ENCODE peak calls at places on chromosome 4, in seven cellular contexts. N is neuronal stem cell, C is IMR-90, P is mesenchymal stem cell, J is H9, W is mesendoderm, B is H1. K is an unnamed sample.

GRCh38 chr4:189823611-189824010 is 117.1 kb upstream of the FRG1 start:
- DNase-seq in N (no peak), C (no peak), J (no peak), P (no peak), W (no peak), B (no peak), K (no peak)

GRCh38 chr4:7070729-7071511 is 3.1 kb upstream of the GRPEL1 start:
- DNase-seq in P (peak; percentile 69), N (peak; percentile 70), W (peak; percentile 88), C (peak; percentile 54), J (peak; percentile 93), B (peak; percentile 79), K (peak; percentile 97)

GRCh38 chr4:52560844-52561280 is 98.2 kb downstream of the USP46 start:
- DNase-seq in P (peak; percentile 46), C (peak; percentile 83), N (no peak), W (no peak), B (no peak), J (no peak), K (no peak)

GRCh38 chr4:153541426-153542096 is 75.4 kb downstream of the TMEM131L start:
- DNase-seq in W (no peak), C (peak; percentile 95), B (no peak), N (no peak), P (peak; percentile 46), J (no peak), K (no peak)

GRCh38 chr4:148259841-148260240 is 182.4 kb downstream of the NR3C2 start:
- DNase-seq in J (no peak), C (no peak), B (no peak), P (no peak), N (no peak), W (no peak), K (peak; percentile 77)

GRCh38 chr4:97593248-97593647 is 550.0 kb downstream of the STPG2 start:
- DNase-seq in N (no peak), B (no peak), P (no peak), C (no peak), J (no peak), W (no peak), K (no peak)

GRCh38 chr4:139028191-139028661 is 12.6 kb downstream of the NOCT start:
- DNase-seq in P (no peak), B (no peak), W (no peak), J (peak; percentile 62), C (no peak), N (no peak), K (peak; percentile 97)

GRCh38 chr4:73810191-73810590 is 26.3 kb upstream of the CXCL6 start:
- DNase-seq in N (no peak), B (no peak), W (no peak), C (no peak), P (no peak), J (no peak), K (no peak)

GRCh38 chr4:183287309-183287659 is 32.8 kb downstream of the CLDN22 start:
- DNase-seq in C (no peak), B (no peak), W (no peak), J (no peak), P (no peak), N (no peak), K (no peak)

GRCh38 chr4:42865572-42866189 is 26.8 kb upstream of the GRXCR1 start:
- DNase-seq in N (peak; percentile 66), B (peak; percentile 5), J (peak; percentile 56), C (peak; percentile 36), W (peak; percentile 75), P (peak; percentile 47), K (peak; percentile 84)

GRCh38 chr4:158816953-158817352 is 48.1 kb downstream of the FNIP2 start:
- DNase-seq in W (no peak), P (no peak), J (no peak), B (no peak), N (no peak), C (no peak), K (no peak)

GRCh38 chr4:76605099-76605563 is 170.1 kb downstream of the SHROOM3 start:
- DNase-seq in N (no peak), B (no peak), W (no peak), P (no peak), C (peak; percentile 40), J (no peak), K (no peak)

GRCh38 chr4:41748788-41749445 is 392 bp upstream of the PHOX2B start:
- DNase-seq in P (no peak), N (peak; percentile 67), J (no peak), C (no peak), B (no peak), W (no peak), K (no peak)

GRCh38 chr4:6892190-6892908 is 17.3 kb upstream of the TBC1D14 start:
- DNase-seq in P (peak; percentile 93), N (no peak), B (no peak), W (peak; percentile 39), C (peak; percentile 79), J (peak; percentile 74), K (no peak)

GRCh38 chr4:77990456-77990855 is 66.7 kb upstream of the FRAS1 start:
- DNase-seq in P (no peak), J (no peak), N (no peak), B (no peak), C (no peak), W (no peak), K (no peak)
- H3K4me2 ChIP-seq in P (no peak overlapping the region), J (no peak overlapping the region), N (no peak overlapping the region), B (no peak overlapping the region), C (no peak overlapping the region), W (no peak overlapping the region), K (no peak overlapping the region)

GRCh38 chr4:141020801-141021261 is 112.4 kb downstream of the RNF150 start:
- DNase-seq in B (no peak), C (peak; percentile 68), N (no peak), J (no peak), W (no peak), P (peak; percentile 46), K (no peak)

GRCh38 chr4:141023051-141023450 is 110.2 kb downstream of the RNF150 start:
- DNase-seq in J (no peak), P (no peak), B (no peak), C (no peak), W (no peak), N (no peak), K (no peak)

GRCh38 chr4:141022221-141022760 is 111.0 kb downstream of the RNF150 start:
- DNase-seq in J (no peak), W (no peak), C (no peak), N (no peak), B (no peak), P (no peak), K (no peak)

GRCh38 chr4:141021397-141022194 is 111.7 kb downstream of the RNF150 start:
- DNase-seq in J (no peak), B (no peak), C (no peak), P (peak; percentile 10), W (no peak), N (no peak), K (no peak)

GRCh38 chr4:141019772-141020171 is 113.5 kb downstream of the RNF150 start:
- DNase-seq in J (no peak), W (no peak), P (no peak), N (no peak), C (no peak), B (no peak), K (no peak)
- H3K18ac ChIP-seq in J (no peak overlapping the region), W (no peak overlapping the region), P (no peak overlapping the region), N (no peak overlapping the region), C (no peak overlapping the region), B (no peak overlapping the region), K (no peak overlapping the region)

GRCh38 chr4:40243390-40243948 is 46.6 kb downstream of the RHOH start:
- DNase-seq in P (no peak), N (no peak), B (no peak), W (no peak), J (no peak), C (no peak), K (peak; percentile 38)

GRCh38 chr4:40245794-40246546 is 49.1 kb downstream of the RHOH start:
- DNase-seq in N (no peak), B (no peak), W (peak; percentile 66), C (no peak), J (no peak), P (no peak), K (peak; percentile 79)

GRCh38 chr4:40246938-40247337 is 50.1 kb downstream of the RHOH start:
- DNase-seq in N (no peak), P (no peak), B (no peak), J (no peak), C (no peak), W (no peak), K (no peak)

GRCh38 chr4:40247350-40247749 is 50.5 kb downstream of the RHOH start:
- DNase-seq in C (no peak), W (no peak), B (no peak), P (no peak), N (no peak), J (no peak), K (no peak)

DNA sequence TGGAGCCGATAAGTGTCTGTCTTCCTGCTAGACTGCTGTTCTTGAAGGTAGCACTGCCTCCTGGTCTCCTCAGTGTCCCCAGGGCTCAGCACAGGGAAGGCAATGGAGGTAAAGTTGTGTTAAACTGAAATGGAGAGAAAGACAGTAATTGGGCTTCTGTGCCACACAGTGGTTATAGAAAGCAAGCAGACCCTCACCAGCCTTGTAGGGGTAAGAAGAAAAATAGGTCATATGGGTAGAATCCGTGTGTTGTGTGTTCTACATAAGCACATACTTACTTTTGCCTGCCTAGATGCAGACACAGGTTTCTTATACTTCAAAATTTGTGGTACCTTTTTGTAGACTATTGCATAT is 49.7 kb downstream of the RHOH start:
- DNase-seq in J (no peak), C (no peak), P (no peak), B (no peak), N (no peak), W (no peak), K (no peak)
- H3K4me1 ChIP-seq in J (peaks cover 4% of the 10 kb centered on the region), C (no peaks in the 10 kb centered on the region), P (no peaks in the 10 kb centered on the region), B (no peaks in the 10 kb centered on the region), N (no peaks in the 10 kb centered on the region), W (no peaks in the 10 kb centered on the region), K (peaks cover 17% of the 10 kb centered on the region)

GRCh38 chr4:48254381-48255072 is 15.1 kb downstream of the TEC start:
- DNase-seq in C (peak; percentile 82), N (no peak), W (no peak), B (no peak), J (no peak), P (no peak), K (no peak)
- H3K4me2 ChIP-seq in C (no peak overlapping the region), N (no peak overlapping the region), W (no peak overlapping the region), B (no peak overlapping the region), J (no peak overlapping the region), P (no peak overlapping the region), K (no peak overlapping the region)

DNA sequence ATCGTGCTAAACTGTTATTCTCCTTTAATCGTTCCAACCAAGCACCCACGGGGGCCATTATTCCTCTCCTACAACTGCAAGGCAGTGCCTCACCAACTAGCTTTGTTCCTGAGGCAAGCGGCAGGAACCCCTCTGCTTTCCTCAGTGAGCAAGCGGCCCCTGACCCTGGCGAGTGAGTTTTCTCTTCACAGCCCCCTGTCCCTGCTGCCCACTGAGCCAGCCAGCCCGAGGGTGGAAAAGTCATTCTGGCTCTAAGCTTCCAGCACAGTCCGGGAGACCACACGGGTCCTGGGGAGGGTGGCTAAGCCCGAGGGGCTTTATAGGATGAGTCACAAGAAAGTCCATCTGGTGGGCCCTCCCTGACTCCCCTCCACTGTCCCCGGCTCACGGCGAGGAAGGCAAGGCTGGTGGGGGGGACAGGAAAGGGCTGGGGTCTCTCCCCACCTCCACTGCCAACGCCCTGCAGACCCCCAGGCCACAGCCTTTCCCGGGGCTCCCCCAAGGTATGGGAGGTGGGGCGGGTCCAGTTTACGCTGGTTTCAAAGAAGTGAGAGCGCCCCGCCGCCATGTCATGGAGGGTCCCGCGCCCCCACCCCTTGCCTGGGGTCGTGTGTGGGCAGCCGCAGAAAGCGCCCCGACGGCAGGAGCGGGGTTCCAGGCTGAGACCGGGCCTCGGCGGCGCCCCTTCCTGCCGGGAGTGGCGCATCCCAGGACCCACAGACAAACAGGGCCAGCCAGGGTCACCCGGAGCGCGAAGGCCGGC is 45.0 kb downstream of the CPLX1 start:
- DNase-seq in J (no peak), W (no peak), C (peak; percentile 10), P (peak; percentile 48), B (no peak), N (no peak), K (no peak)
- H3K18ac ChIP-seq in J (peak overlapping the region; percentile 96), W (peak overlapping the region; percentile 89), C (no peak overlapping the region), P (peak overlapping the region; percentile 96), B (peak overlapping the region; percentile 98), N (peak overlapping the region; percentile 98), K (peak overlapping the region; percentile 99)